ENCODE peak calls at places on chromosomes 16 and 17, in eight cellular contexts. M, S, U, F, D, P, Y and X are unnamed samples.

GRCh38 chr17:78716814-78717393 is 65.2 kb downstream of the CYTH1 start:
- DNase-seq in F (peak; percentile 93), M (peak; percentile 44), S (no peak), P (no peak), Y (peak; percentile 72), U (no peak), D (no peak), X (peak; percentile 54)

GRCh38 chr17:34781071-34781470 is 180.2 kb downstream of the CCT6B start:
- DNase-seq in Y (no peak), F (no peak), U (peak; percentile 42), P (no peak), S (no peak), D (no peak), M (no peak), X (no peak)

GRCh38 chr16:57307365-57307764 is 22.9 kb upstream of the PLLP start:
- DNase-seq in P (no peak), S (no peak), M (no peak), Y (no peak), U (no peak), D (no peak), F (no peak), X (no peak)

GRCh38 chr17:18319604-18320256 is 4.6 kb downstream of the SMCR8 start:
- DNase-seq in M (peak; percentile 63), U (peak; percentile 29), S (no peak), P (peak; percentile 20), Y (peak; percentile 50), D (no peak), F (no peak), X (peak; percentile 69)

GRCh38 chr16:81472391-81472790 is 27.8 kb downstream of the CMIP start:
- DNase-seq in S (no peak), P (no peak), M (no peak), Y (no peak), U (no peak), F (no peak), D (no peak), X (no peak)

GRCh38 chr17:48483004-48483403 is 47.8 kb downstream of the HOXB1 start:
- DNase-seq in S (no peak), P (no peak), F (no peak), D (no peak), U (no peak), M (peak; percentile 51), Y (no peak), X (no peak)

GRCh38 chr16:22373662-22374310 is 633 bp downstream of the CDR2 start:
- DNase-seq in Y (peak; percentile 43), D (peak; percentile 24), P (no peak), M (peak; percentile 19), S (peak; percentile 29), U (peak; percentile 24), F (no peak), X (no peak)

GRCh38 chr16:75251280-75252048 is at the start of gene BCAR1:
- DNase-seq in F (peak; percentile 87), P (no peak), M (peak; percentile 94), Y (peak; percentile 96), S (no peak), U (peak; percentile 78), D (no peak), X (peak; percentile 96)

GRCh38 chr16:81172769-81173658 is 65.5 kb upstream of the BCO1 start:
- DNase-seq in D (no peak), Y (no peak), U (no peak), P (no peak), M (no peak), S (no peak), F (no peak), X (no peak)

GRCh38 chr17:726331-726919 is 6.0 kb upstream of the TLCD3A start:
- DNase-seq in S (no peak), F (no peak), D (no peak), M (no peak), Y (no peak), P (no peak), U (no peak), X (no peak)

GRCh38 chr17:28492352-28493310 is 13.5 kb upstream of the FOXN1 start:
- DNase-seq in D (no peak), M (no peak), S (no peak), P (no peak), Y (no peak), F (no peak), U (no peak), X (no peak)

GRCh38 chr16:30609002-30609927 is 924 bp downstream of the ZNF689 start:
- DNase-seq in S (peak; percentile 10), Y (peak; percentile 65), P (no peak), U (peak; percentile 17), D (peak; percentile 30), F (no peak), M (peak; percentile 56), X (peak; percentile 59)

GRCh38 chr16:2481676-2482075 is 6.7 kb downstream of the TBC1D24 start:
- DNase-seq in F (no peak), M (no peak), S (no peak), U (no peak), Y (no peak), P (no peak), D (no peak), X (no peak)

GRCh38 chr16:25959216-25959615 is 267.5 kb downstream of the HS3ST4 start:
- DNase-seq in P (no peak), D (no peak), F (no peak), M (no peak), U (no peak), S (no peak), Y (no peak), X (no peak)

GRCh38 chr17:12789976-12790805 is 893 bp downstream of the ARHGAP44 start:
- DNase-seq in P (no peak), M (no peak), D (no peak), F (no peak), Y (no peak), S (no peak), U (no peak), X (peak; percentile 7)

GRCh38 chr17:40862985-40863733 is 3.9 kb downstream of the KRT12 start:
- DNase-seq in Y (peak; percentile 60), S (no peak), P (no peak), D (no peak), M (no peak), U (no peak), F (no peak), X (peak; percentile 24)

GRCh38 chr17:21358185-21358584 is 18.0 kb upstream of the KCNJ12 start:
- DNase-seq in M (no peak), Y (no peak), D (no peak), F (no peak), S (no peak), U (no peak), P (no peak), X (no peak)

GRCh38 chr17:30958187-30958586 is 12.7 kb upstream of the RNF135 start:
- DNase-seq in M (no peak), S (no peak), D (no peak), P (no peak), U (no peak), Y (no peak), F (peak; percentile 5), X (no peak)

GRCh38 chr16:11034005-11034404 is 89.6 kb downstream of the CLEC16A start:
- DNase-seq in M (no peak), U (no peak), P (peak; percentile 53), F (no peak), Y (no peak), S (no peak), D (no peak), X (peak; percentile 94)

GRCh38 chr16:17343028-17343427 is 127.7 kb downstream of the XYLT1 start:
- DNase-seq in S (no peak), D (peak; percentile 21), Y (no peak), U (no peak), M (no peak), F (peak; percentile 33), P (no peak), X (no peak)

GRCh38 chr17:74417178-74418045 is 14.5 kb upstream of the GPRC5C start:
- DNase-seq in Y (no peak), U (peak; percentile 66), P (no peak), S (no peak), D (no peak), M (no peak), F (no peak), X (no peak)

GRCh38 chr17:58321571-58322525 is 6.7 kb downstream of the TSPOAP1 start:
- DNase-seq in D (no peak), P (no peak), F (no peak), U (peak; percentile 40), Y (no peak), S (no peak), M (no peak), X (no peak)

GRCh38 chr17:43906951-43907424 is 348 bp downstream of the MPP2 start:
- DNase-seq in D (no peak), S (peak; percentile 17), M (no peak), U (no peak), Y (no peak), P (no peak), F (no peak), X (no peak)

GRCh38 chr17:77700165-77700881 is 258.2 kb upstream of the TNRC6C start:
- DNase-seq in D (no peak), P (no peak), M (no peak), U (no peak), S (no peak), Y (no peak), F (no peak), X (no peak)

GRCh38 chr17:65254166-65254565 is 117.0 kb downstream of the RGS9 start:
- DNase-seq in U (no peak), D (no peak), M (no peak), Y (no peak), P (no peak), S (no peak), F (no peak), X (peak; percentile 43)

GRCh38 chr17:19753049-19753444 is 4.9 kb upstream of the ALDH3A1 start:
- DNase-seq in U (peak; percentile 95), Y (no peak), S (no peak), F (peak; percentile 79), D (no peak), P (no peak), M (no peak), X (peak; percentile 73)